ENCODE peak calls at places on chromosome 9, in six cellular contexts. Q, H, X, R, K and U are unnamed samples.

GRCh38 chr9:95499847-95500246 is 16.9 kb downstream of the PTCH1 start:
- DNase-seq in Q (no peak), H (no peak), X (no peak), R (no peak), K (no peak), U (no peak)

GRCh38 chr9:126067031-126067734 is 259.4 kb upstream of the MVB12B start:
- DNase-seq in Q (no peak), H (no peak), X (no peak), R (no peak), K (no peak), U (no peak)

GRCh38 chr9:15295761-15296405 is 11.1 kb downstream of the TTC39B start:
- DNase-seq in Q (no peak), H (no peak), X (no peak), R (no peak), K (peak), U (peak)

GRCh38 chr9:123861086-123861707 is 68.7 kb downstream of the DENND1A start:
- DNase-seq in Q (no peak), H (no peak), X (no peak), R (no peak), K (no peak), U (no peak)

GRCh38 chr9:35385042-35385441 is 104.9 kb upstream of the RUSC2 start:
- DNase-seq in Q (no peak), H (peak), X (no peak), R (no peak), K (peak), U (no peak)

GRCh38 chr9:93505518-93506123 is 52.2 kb upstream of the FAM120AOS start:
- DNase-seq in Q (no peak), H (no peak), X (no peak), R (no peak), K (no peak), U (no peak)

GRCh38 chr9:1969898-1970297 is 45.2 kb upstream of the SMARCA2 start:
- DNase-seq in Q (no peak), H (no peak), X (no peak), R (no peak), K (no peak), U (no peak)

GRCh38 chr9:82781965-82782392 is 281.0 kb downstream of the RASEF start:
- DNase-seq in Q (no peak), H (no peak), X (no peak), R (no peak), K (no peak), U (no peak)

GRCh38 chr9:76893395-76893932 is 12.4 kb downstream of the PRUNE2 start:
- DNase-seq in Q (no peak), H (peak), X (no peak), R (no peak), K (no peak), U (no peak)